ENCODE peak calls at places on chromosome 20, in six cellular contexts. B is vagina; S is cardiac fibroblast; Y is CD8-positive, alpha-beta T cell; F is neural progenitor cell; D is hepatocyte. P is an unnamed sample.

GRCh38 chr20:57618091-57618765 is 2.0 kb downstream of the ZBP1 start:
- DNase-seq in D (peak; percentile 39), Y (no peak), S (no peak), B (peak; percentile 74), F (no peak), P (no peak)

GRCh38 chr20:64212750-64213149 is 42.8 kb upstream of the PCMTD2 start:
- DNase-seq in F (no peak), B (no peak), S (peak; percentile 54), D (peak; percentile 61), Y (no peak), P (peak; percentile 46)

GRCh38 chr20:37777556-37777955 is 83.7 kb downstream of the CTNNBL1 start:
- DNase-seq in S (peak; percentile 17), F (no peak), B (no peak), D (no peak), Y (no peak), P (peak; percentile 7)

GRCh38 chr20:6583134-6583738 is 184.2 kb upstream of the BMP2 start:
- DNase-seq in S (peak; percentile 78), B (no peak), Y (no peak), F (peak; percentile 75), D (peak; percentile 76), P (peak; percentile 52)

GRCh38 chr20:61163027-61163426 is 89.0 kb upstream of the CDH4 start:
- DNase-seq in S (no peak), B (no peak), F (no peak), Y (no peak), D (no peak), P (no peak)

GRCh38 chr20:61482425-61482887 is 230.4 kb downstream of the CDH4 start:
- DNase-seq in B (peak; percentile 32), F (no peak), Y (no peak), D (no peak), S (no peak), P (no peak)

GRCh38 chr20:50012282-50013263 is 29.8 kb downstream of the SNAI1 start:
- DNase-seq in Y (no peak), B (no peak), D (peak; percentile 72), F (no peak), S (no peak), P (no peak)

GRCh38 chr20:23331450-23331849 is 19.1 kb upstream of the NXT1 start:
- DNase-seq in Y (no peak), S (no peak), F (no peak), B (no peak), D (no peak), P (no peak)

GRCh38 chr20:17871181-17871580 is 97.4 kb downstream of the SNX5 start:
- DNase-seq in B (no peak), S (no peak), Y (no peak), D (no peak), F (no peak), P (peak; percentile 60)

GRCh38 chr20:39605361-39605760 is 643.2 kb downstream of the DHX35 start:
- DNase-seq in Y (no peak), D (no peak), F (no peak), S (no peak), B (no peak), P (no peak)

GRCh38 chr20:63969851-63970713 is at the start of gene ZNF512B:
- DNase-seq in Y (peak; percentile 47), F (peak; percentile 79), S (peak; percentile 44), B (no peak), D (peak; percentile 86), P (peak; percentile 52)

GRCh38 chr20:58233881-58234528 is 5.6 kb upstream of the ANKRD60 start:
- DNase-seq in Y (no peak), B (no peak), F (peak; percentile 72), D (no peak), S (no peak), P (no peak)

GRCh38 chr20:33688938-33689424 is 2.8 kb upstream of the E2F1 start:
- DNase-seq in D (no peak), B (no peak), Y (no peak), F (no peak), S (no peak), P (no peak)

GRCh38 chr20:51087306-51087705 is 64.4 kb upstream of the KCNG1 start:
- DNase-seq in Y (no peak), B (no peak), D (peak; percentile 34), S (no peak), F (peak; percentile 67), P (no peak)

GRCh38 chr20:23059831-23060230 is 10.4 kb upstream of the THBD start:
- DNase-seq in Y (no peak), D (no peak), S (no peak), B (no peak), F (no peak), P (no peak)

GRCh38 chr20:49909499-49910339 is 5.6 kb downstream of the SPATA2 start:
- DNase-seq in F (peak; percentile 71), D (peak; percentile 68), B (no peak), Y (no peak), S (no peak), P (no peak)

DNA sequence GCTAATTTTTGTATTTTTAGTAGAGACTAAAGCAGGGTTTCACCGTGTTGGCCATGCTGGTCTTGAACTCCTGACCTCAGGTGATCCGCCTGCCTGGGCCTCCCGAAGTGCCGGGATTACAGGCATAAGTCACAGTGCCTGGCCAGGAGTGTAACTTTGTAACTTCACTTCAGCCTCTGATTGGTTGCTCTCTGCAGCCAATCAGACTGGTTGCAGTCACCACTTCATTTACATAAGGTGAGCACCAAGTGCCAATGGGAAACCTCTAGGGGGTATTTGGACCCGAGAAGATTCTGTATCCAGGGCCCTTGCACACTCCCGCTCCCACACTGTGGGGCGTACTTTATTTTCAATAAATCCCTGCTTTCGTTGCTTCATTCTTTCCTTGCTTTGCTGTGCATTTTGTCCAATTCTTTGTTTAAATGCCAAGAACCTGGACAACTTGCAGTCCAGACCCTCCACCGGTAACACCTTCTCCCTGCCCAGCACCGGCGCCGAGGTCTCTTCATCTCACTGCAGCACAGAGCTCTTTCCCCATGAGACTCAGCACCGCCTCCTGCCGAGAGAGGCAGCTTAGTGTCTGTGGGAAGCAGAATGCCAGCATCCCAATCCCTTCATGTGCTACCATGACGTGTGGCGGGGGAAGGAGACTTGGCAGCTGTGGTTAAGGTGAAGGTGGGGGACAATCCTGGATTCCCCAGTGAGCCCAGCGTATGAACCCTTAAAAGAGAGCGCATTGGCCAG is 14.0 kb upstream of the MRGBP start:
- DNase-seq in Y (no peak), F (peak; percentile 48), D (no peak), S (peak; percentile 44), B (no peak), P (no peak)
- TF ChIP-seq CTCF in Y (no peak), F (peak; percentile 27), D (no peak), S (peak; percentile 52), B (no peak), P (peak; percentile 26)

DNA sequence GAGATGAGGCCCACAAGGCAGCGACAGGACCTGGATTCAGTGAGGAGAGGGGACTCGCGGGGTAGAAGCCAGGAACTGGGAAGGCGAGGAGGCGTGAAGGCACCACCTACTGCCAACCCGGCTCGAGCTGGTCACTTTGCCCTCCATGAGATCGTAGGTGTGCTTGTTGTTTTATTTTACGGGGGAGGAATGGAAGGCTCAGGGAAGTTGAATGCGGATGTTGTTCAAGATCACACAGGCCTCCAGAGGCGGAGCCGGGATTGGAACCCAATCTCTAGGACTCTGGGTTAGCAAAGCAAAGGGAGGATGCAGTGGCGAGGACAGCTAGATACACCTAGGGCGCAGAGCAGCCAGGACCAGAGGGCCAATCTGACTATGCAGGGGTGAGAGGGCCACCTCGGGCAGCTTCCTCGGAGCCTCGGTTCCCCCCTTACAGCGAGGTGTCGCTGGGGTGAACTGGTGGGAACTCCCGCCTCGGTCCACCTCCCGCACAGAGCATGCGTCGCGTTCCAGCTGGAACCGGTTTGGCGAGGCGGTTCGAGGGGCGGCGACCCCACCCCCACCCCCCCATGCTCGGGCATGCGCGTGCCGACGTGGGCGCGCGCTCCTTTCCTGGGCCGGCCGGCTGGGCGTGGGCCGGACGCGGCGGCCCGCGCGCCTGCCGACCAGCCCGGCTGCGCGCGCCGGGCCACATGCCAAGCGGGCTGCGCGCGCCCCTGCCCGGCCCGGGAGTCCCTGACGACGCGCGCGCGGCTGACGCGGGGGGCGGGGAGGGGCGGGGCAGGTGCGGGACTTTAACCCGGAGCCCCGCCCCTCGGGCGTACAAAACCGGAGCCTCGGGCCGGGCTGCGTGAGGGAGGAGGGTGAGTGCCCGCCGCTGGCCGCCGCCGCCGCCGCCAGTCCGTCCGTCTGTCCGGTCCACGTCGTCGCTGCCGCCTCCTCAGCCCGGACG is 80.4 kb upstream of the MYL9 start:
- DNase-seq in S (peak; percentile 90), F (peak; percentile 99), Y (peak; percentile 88), B (peak; percentile 95), D (peak; percentile 98), P (peak; percentile 89)
- H3K4me3 ChIP-seq in S (peak overlapping the region; percentile 23), F (peak overlapping the region; percentile 82), Y (peak overlapping the region; percentile 47), B (peak overlapping the region; percentile 69), D (peak overlapping the region; percentile 94), P (peak overlapping the region; percentile 60)

DNA sequence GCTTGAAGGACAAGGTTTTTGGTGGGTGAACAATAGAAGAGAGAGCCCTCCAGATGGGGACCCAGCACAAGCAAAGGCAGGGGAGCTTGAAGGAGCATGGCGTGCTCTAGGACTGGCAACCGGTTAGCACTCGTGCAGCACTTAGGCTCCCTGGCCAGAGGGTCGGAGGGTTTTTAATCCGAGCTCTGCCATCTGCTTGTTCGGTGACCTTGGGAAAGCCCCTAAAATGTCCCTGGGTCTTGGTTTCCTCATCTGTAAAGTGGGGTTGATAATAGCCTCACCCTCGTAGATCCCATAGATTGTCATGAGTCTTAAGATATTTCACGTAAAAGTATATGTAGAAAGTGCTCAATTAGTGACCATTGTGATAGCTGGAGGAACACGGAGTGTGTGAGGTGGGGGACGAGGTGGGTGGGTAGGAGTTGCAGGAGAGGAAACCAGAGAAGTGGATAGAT is 16.6 kb upstream of the HCK start:
- DNase-seq in B (no peak), S (no peak), Y (no peak), F (no peak), D (no peak), P (no peak)
- TF ChIP-seq CTCF in B (no peak), S (no peak), Y (no peak), F (no peak), D (no peak), P (no peak)

GRCh38 chr20:52974155-52974554 is 2.0 kb downstream of the TSHZ2 start:
- DNase-seq in F (no peak), S (no peak), D (no peak), Y (no peak), B (no peak), P (no peak)
- H3K4me3 ChIP-seq in F (no peak overlapping the region), S (no peak overlapping the region), D (peak overlapping the region; percentile 80), Y (no peak overlapping the region), B (peak overlapping the region; percentile 59), P (peak overlapping the region; percentile 75)